ENCODE peak calls at places on chromosomes 13 and 19, in four cellular contexts. X, W, B and S are unnamed samples.
A peak's percentile ranks its signal among the peaks of the same experiment; 100 is the strongest.

GRCh38 chr13:100022798-100023197 is 41.2 kb downstream of the ZIC2 start:
- DNase-seq in X (no peak), W (no peak), B (no peak), S (no peak)

GRCh38 chr19:33325920-33326319 is 23.6 kb upstream of the CEBPA start:
- DNase-seq in X (no peak), W (no peak), B (no peak), S (no peak)

GRCh38 chr19:8610041-8610927 is at the start of gene ADAMTS10:
- DNase-seq in X (no peak), W (peak; percentile 57), B (no peak), S (no peak)

GRCh38 chr19:21593934-21594844 is 88.8 kb downstream of the ZNF429 start:
- DNase-seq in X (no peak), W (no peak), B (no peak), S (peak; percentile 41)

GRCh38 chr19:18778826-18779354 is 12.2 kb downstream of the COMP start:
- DNase-seq in X (no peak), W (no peak), B (no peak), S (no peak)

GRCh38 chr13:91155512-91156114 is 191.9 kb upstream of the MIR17HG start:
- DNase-seq in X (no peak), W (no peak), B (no peak), S (no peak)

GRCh38 chr19:30450101-30450500 is 77.9 kb downstream of the ZNF536 start:
- DNase-seq in X (no peak), W (peak; percentile 46), B (no peak), S (no peak)

GRCh38 chr13:73914119-73914518 is 220.1 kb downstream of the KLF12 start:
- DNase-seq in X (no peak), W (no peak), B (no peak), S (no peak)

GRCh38 chr19:19558055-19558454 is 20.0 kb downstream of the CILP2 start:
- DNase-seq in X (no peak), W (no peak), B (no peak), S (no peak)

GRCh38 chr13:97266734-97267417 is 44.7 kb downstream of the MBNL2 start:
- DNase-seq in X (no peak), W (no peak), B (no peak), S (no peak)

GRCh38 chr13:26653310-26653709 is 95.8 kb downstream of the WASF3 start:
- DNase-seq in X (no peak), W (no peak), B (no peak), S (no peak)

GRCh38 chr13:49098198-49098597 is 121.9 kb upstream of the MLNR start:
- DNase-seq in X (no peak), W (no peak), B (no peak), S (no peak)

GRCh38 chr13:49100637-49101570 is 119.2 kb upstream of the MLNR start:
- DNase-seq in X (no peak), W (no peak), B (no peak), S (no peak)

GRCh38 chr13:49099513-49099877 is 120.6 kb upstream of the MLNR start:
- DNase-seq in X (no peak), W (no peak), B (no peak), S (no peak)

GRCh38 chr13:49097374-49097773 is 121.7 kb downstream of the FNDC3A start:
- DNase-seq in X (no peak), W (no peak), B (peak; percentile 70), S (no peak)

GRCh38 chr13:49098771-49099512 is 121.2 kb upstream of the MLNR start:
- DNase-seq in X (no peak), W (no peak), B (no peak), S (no peak)
- TF ChIP-seq CREM in X (no peak), W (no peak), B (no peak), S (no peak)

GRCh38 chr19:45711851-45712698 is 18.6 kb downstream of the FBXO46 start:
- DNase-seq in X (no peak), W (no peak), B (no peak), S (no peak)
- TF ChIP-seq CREM in X (no peak), W (no peak), B (no peak), S (no peak)

DNA sequence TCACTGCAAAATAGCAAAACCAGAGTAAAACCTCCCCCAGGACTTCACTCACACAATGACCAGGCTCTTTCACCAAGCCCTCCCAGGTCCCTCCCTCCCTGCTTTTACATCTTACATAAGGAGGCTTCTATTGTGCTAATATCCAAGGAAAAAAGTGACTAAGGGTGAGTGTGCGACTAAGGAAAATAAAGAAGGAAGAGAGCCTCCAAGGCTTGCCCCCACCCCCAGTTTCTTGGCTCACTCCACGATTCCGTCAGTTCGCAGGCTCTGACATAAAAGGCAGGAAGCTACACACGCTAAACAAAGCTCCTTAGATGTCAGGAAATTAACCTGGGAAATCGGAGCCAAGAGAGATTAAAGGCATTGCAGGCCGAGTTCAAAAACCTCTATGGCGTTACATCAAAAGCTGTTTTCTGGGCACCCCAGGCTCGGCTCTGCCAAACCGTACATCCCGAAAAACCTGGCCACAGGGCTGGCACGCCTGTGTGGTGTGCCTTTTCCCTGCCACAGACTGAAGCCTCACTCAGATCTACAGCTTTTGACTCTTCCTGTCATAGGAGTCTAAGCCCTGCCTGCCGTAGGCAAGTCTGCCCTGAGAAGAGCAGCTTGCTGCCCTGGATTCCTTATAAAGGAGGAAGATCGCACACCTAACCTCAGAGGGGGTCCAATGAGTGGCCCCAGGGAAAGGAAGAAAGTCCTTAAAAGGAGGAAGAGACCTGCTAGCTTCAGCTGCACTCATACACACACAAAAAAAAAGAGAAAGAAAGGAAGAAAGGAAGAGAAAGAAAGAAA is 67.0 kb upstream of the SERP2 start:
- DNase-seq in X (no peak), W (peak; percentile 38), B (no peak), S (no peak)
- TF ChIP-seq CREM in X (no peak), W (no peak), B (no peak), S (no peak)

DNA sequence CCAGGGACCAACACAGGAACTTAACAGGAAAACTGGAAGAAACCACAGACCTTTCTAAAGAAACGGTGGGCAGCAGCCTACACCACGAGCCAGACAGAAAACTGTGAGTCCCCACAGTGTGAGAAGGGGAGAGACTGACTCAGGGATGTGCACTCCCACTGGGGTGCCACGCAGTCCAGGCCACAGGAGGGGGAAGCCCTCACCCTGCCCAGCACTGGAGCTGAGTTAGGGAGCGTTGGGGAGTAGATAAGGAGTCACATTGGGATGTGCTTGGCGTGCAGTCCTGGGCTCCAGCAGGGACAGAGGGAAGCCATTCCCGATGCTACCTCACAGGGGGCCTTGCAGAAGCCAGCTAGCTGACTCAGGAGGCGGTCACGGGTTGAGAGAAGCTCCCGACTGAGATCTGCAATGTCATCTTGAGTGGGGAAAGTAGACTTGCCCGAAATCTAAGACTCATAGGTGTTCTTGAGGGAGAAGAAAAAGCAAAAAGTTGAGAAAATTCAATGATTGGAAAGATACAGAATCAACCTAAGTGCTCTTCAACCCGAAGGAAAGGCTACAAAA is 17.3 kb downstream of the SIGLEC8 start:
- DNase-seq in X (no peak), W (no peak), B (no peak), S (peak; percentile 70)
- TF ChIP-seq CREM in X (no peak), W (no peak), B (no peak), S (no peak)

GRCh38 chr19:12721656-12722565 is 1.8 kb downstream of the TNPO2 start:
- DNase-seq in X (no peak), W (peak; percentile 79), B (peak; percentile 52), S (peak; percentile 90)
- TF ChIP-seq CREM in X (no peak), W (no peak), B (no peak), S (no peak)

DNA sequence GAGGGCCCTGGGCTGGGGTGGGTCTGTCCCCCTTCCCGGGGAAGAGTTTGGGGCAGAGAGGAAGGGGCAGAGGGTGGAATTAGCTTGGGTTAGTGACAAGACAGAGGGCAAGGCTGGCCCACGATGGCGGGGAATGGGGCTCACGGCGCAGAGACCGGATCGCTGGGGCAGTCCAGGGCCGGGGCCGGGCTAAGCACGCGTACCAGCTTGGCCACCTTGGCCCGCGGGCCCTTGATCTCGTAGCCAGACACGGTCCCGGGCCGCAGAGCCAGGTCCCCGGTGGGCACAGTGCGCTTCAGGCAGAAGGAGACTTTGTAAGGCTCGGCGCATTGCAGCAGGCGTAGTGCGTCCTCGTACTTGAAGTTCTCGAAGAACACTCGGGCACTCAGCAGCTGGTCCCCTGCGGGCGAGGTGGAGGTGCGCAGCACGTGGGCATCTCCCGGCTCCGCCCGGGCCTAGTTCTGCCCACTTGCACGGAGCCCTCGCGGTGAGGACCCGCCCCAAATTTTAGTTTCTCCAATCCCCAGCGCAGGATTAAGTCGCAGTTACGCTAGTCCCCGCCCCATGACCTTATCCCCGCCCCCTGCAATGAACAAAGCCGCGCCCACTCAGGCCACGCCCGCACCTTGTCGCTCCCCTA is 8.6 kb upstream of the HIPK4 start:
- DNase-seq in X (no peak), W (peak; percentile 92), B (no peak), S (peak; percentile 90)
- TF ChIP-seq CREM in X (no peak), W (no peak), B (no peak), S (no peak)

DNA sequence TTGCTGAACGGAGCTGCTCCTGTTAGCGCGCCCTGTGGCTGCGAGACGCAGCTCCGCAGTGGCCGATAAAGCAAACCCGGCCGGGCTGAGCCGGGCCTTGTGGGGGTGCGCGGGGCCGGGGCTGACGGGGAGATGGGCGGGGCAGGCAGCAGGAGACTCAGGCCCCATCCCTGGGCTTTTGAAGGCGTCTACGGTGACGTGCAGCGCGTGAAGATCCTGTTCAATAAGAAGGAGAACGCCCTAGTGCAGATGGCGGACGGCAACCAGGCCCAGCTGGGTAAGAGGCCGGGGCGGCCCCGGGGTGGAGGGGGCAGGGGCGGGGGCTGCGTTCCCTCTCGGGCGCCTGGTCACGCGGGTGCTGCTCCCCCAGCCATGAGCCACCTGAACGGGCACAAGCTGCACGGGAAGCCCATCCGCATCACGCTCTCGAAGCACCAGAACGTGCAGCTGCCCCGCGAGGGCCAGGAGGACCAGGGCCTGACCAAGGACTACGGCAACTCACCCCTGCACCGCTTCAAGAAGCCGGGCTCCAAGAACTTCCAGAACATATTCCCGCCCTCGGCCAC is 11.0 kb downstream of the PTBP1 start:
- DNase-seq in X (no peak), W (no peak), B (no peak), S (peak; percentile 38)
- TF ChIP-seq CREM in X (no peak), W (no peak), B (no peak), S (no peak)

GRCh38 chr13:40204246-40204645 is 462.2 kb downstream of the FOXO1 start:
- DNase-seq in X (no peak), W (no peak), B (no peak), S (no peak)

GRCh38 chr13:40205771-40206240 is 460.6 kb downstream of the FOXO1 start:
- DNase-seq in X (no peak), W (no peak), B (no peak), S (no peak)

GRCh38 chr13:40207110-40207478 is 459.3 kb downstream of the FOXO1 start:
- DNase-seq in X (peak; percentile 74), W (no peak), B (no peak), S (no peak)

GRCh38 chr13:40208517-40208916 is 457.9 kb downstream of the FOXO1 start:
- DNase-seq in X (peak; percentile 25), W (no peak), B (no peak), S (no peak)

GRCh38 chr13:40206241-40207109 is 460.0 kb downstream of the FOXO1 start:
- DNase-seq in X (peak; percentile 53), W (no peak), B (no peak), S (no peak)
- TF ChIP-seq CREM in X (no peak), W (no peak), B (no peak), S (no peak)

GRCh38 chr19:4295972-4296771 is 6.0 kb downstream of the TMIGD2 start:
- DNase-seq in X (no peak), W (no peak), B (no peak), S (no peak)
- TF ChIP-seq CREM in X (no peak), W (no peak), B (no peak), S (no peak)